ENCODE peak calls at places on chromosomes 12 and 14, in four cellular contexts. W is tibial nerve, B is body of pancreas, C is adrenal gland. N is an unnamed sample. For H3K4me1, the result is how much of the 10 kb centered on the place peaks cover.

GRCh38 chr12:28237423-28237822 is 47.2 kb downstream of the CCDC91 start:
- DNase-seq in W (no peak), B (no peak), C (no peak), N (no peak)

GRCh38 chr12:29012673-29013072 is 136.4 kb upstream of the FAR2 start:
- DNase-seq in W (no peak), B (no peak), C (no peak), N (no peak)

GRCh38 chr12:49674318-49674985 is 32.8 kb downstream of the FMNL3 start:
- DNase-seq in W (no peak), B (no peak), C (no peak), N (no peak)

GRCh38 chr14:99773496-99774203 is 19.6 kb upstream of the EML1 start:
- DNase-seq in W (no peak), B (no peak), C (no peak), N (no peak)

GRCh38 chr12:96886998-96887677 is 19.9 kb upstream of the NEDD1 start:
- DNase-seq in W (no peak), B (peak), C (no peak), N (no peak)

GRCh38 chr12:110234197-110235154 is 46.6 kb upstream of the ATP2A2 start:
- DNase-seq in W (no peak), B (no peak), C (no peak), N (no peak)

GRCh38 chr12:49039421-49040363 is 20.9 kb downstream of the KMT2D start:
- DNase-seq in W (no peak), B (no peak), C (no peak), N (no peak)

GRCh38 chr12:56007892-56008471 is 10.9 kb downstream of the SUOX start:
- DNase-seq in W (no peak), B (no peak), C (peak), N (peak)

GRCh38 chr14:64983439-64984310 is 3.0 kb upstream of the FNTB start:
- DNase-seq in W (no peak), B (peak), C (peak), N (peak)

GRCh38 chr12:51437471-51437870 is 12.8 kb downstream of the SLC4A8 start:
- DNase-seq in W (no peak), B (no peak), C (no peak), N (no peak)

GRCh38 chr12:109875572-109876131 is 4.7 kb downstream of the GLTP start:
- DNase-seq in W (no peak), B (no peak), C (no peak), N (no peak)

GRCh38 chr14:35492569-35493014 is 41.4 kb upstream of the INSM2 start:
- DNase-seq in W (no peak), B (no peak), C (no peak), N (no peak)

GRCh38 chr14:100585448-100586152 is 1.6 kb downstream of the BEGAIN start:
- DNase-seq in W (no peak), B (peak), C (peak), N (peak)

GRCh38 chr12:126936181-126936851 is 1330.7 kb upstream of the TMEM132C start:
- DNase-seq in W (no peak), B (peak), C (peak), N (no peak)

GRCh38 chr14:52369305-52369781 is 55.2 kb downstream of the PTGER2 start:
- DNase-seq in W (no peak), B (no peak), C (no peak), N (no peak)

GRCh38 chr14:100283984-100284881 is 22.0 kb downstream of the SLC25A29 start:
- DNase-seq in W (no peak), B (no peak), C (no peak), N (no peak)

GRCh38 chr12:97283297-97283696 is 179.3 kb upstream of the RMST start:
- DNase-seq in W (no peak), B (no peak), C (no peak), N (no peak)

GRCh38 chr14:34110531-34110930 is 159.7 kb upstream of the EGLN3 start:
- DNase-seq in W (no peak), B (no peak), C (no peak), N (no peak)

GRCh38 chr14:36845346-36846042 is 183.8 kb downstream of the PAX9 start:
- DNase-seq in W (no peak), B (no peak), C (no peak), N (no peak)

GRCh38 chr14:105737504-105738246 is 211.3 kb downstream of the TMEM121 start:
- DNase-seq in W (no peak), B (no peak), C (no peak), N (no peak)

GRCh38 chr14:30751646-30752416 is 122.5 kb upstream of the COCH start:
- DNase-seq in W (no peak), B (no peak), C (no peak), N (no peak)

GRCh38 chr12:95205685-95206084 is 11.6 kb downstream of the FGD6 start:
- DNase-seq in W (no peak), B (peak), C (peak), N (no peak)

GRCh38 chr14:48622980-48623379 is 947.6 kb upstream of the MDGA2 start:
- DNase-seq in W (no peak), B (no peak), C (no peak), N (no peak)

GRCh38 chr14:101225116-101225728 is 321.7 kb upstream of the RTL1 start:
- DNase-seq in W (no peak), B (peak), C (no peak), N (no peak)

GRCh38 chr12:132771126-132771838 is 9.7 kb upstream of the ANKLE2 start:
- DNase-seq in W (no peak), B (no peak), C (no peak), N (peak)

GRCh38 chr12:42756841-42757661 is 167.5 kb upstream of the PRICKLE1 start:
- DNase-seq in W (no peak), B (peak), C (no peak), N (no peak)

GRCh38 chr14:33938131-33938949 is 12.5 kb downstream of the EGLN3 start:
- DNase-seq in W (no peak), B (peak), C (peak), N (no peak)

GRCh38 chr12:70876952-70877351 is 43.6 kb downstream of the PTPRR start:
- DNase-seq in W (no peak), B (no peak), C (no peak), N (no peak)

GRCh38 chr14:75879031-75879430 is 102.8 kb downstream of the TGFB3 start:
- DNase-seq in W (no peak), B (no peak), C (no peak), N (no peak)

GRCh38 chr12:57907281-57907680 is 34.1 kb upstream of the ATP23 start:
- DNase-seq in W (no peak), B (no peak), C (no peak), N (no peak)

GRCh38 chr12:43766291-43766690 is 7.5 kb downstream of the IRAK4 start:
- DNase-seq in W (no peak), B (no peak), C (no peak), N (no peak)

GRCh38 chr12:2052861-2053674 is at the start of gene CACNA1C:
- DNase-seq in W (peak), B (peak), C (peak), N (peak)

GRCh38 chr12:130137141-130138018 is 24.9 kb upstream of the FZD10 start:
- DNase-seq in W (no peak), B (no peak), C (no peak), N (no peak)

GRCh38 chr12:25810683-25811082 is 147.8 kb upstream of the RASSF8 start:
- DNase-seq in W (no peak), B (no peak), C (no peak), N (no peak)

GRCh38 chr14:38723277-38723676 is 379.8 kb downstream of the SEC23A start:
- DNase-seq in W (no peak), B (no peak), C (no peak), N (no peak)

GRCh38 chr14:52877628-52878027 is 73.2 kb downstream of the FERMT2 start:
- DNase-seq in W (no peak), B (no peak), C (no peak), N (no peak)

GRCh38 chr14:35470775-35471174 is 63.2 kb upstream of the INSM2 start:
- DNase-seq in W (no peak), B (no peak), C (no peak), N (no peak)

GRCh38 chr14:77889971-77890442 is 90.1 kb downstream of the ADCK1 start:
- DNase-seq in W (no peak), B (no peak), C (peak), N (no peak)

GRCh38 chr14:69643430-69644200 is 32.2 kb downstream of the SUSD6 start:
- DNase-seq in W (no peak), B (peak), C (peak), N (no peak)

GRCh38 chr12:54439521-54440255 is 20.6 kb upstream of the ITGA5 start:
- DNase-seq in W (no peak), B (no peak), C (peak), N (no peak)

DNA sequence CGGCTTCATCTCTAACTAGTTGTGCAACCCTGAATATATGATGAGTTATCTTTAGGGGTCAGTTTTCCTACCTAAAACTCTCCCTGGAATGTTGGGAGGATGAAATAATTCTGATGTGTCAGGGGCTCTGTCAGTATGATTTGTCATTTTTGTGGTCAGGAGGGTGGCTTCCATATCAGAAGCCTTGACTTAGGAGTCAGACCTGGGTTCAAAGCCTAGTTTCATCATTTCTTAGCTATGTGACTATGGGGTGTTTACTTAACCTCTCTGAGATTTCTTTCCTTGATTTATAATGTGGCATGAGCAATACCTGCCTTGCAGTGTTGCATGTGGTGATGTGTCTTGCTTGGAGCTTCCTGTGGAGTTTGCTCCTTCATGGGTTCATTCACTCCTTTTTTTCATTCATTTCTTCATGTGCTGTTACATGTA is 146.8 kb downstream of the CHST11 start:
- DNase-seq in W (no peak), B (no peak), C (no peak), N (no peak)
- H3K4me1 ChIP-seq in W (under half), B (under half), C (under half), N (under half)

GRCh38 chr14:91381801-91382670 is 35.6 kb downstream of the CCDC88C start:
- DNase-seq in W (no peak), B (no peak), C (no peak), N (no peak)

GRCh38 chr14:91380610-91381371 is 36.8 kb downstream of the CCDC88C start:
- DNase-seq in W (no peak), B (no peak), C (no peak), N (no peak)

GRCh38 chr14:91378945-91379932 is 38.4 kb downstream of the CCDC88C start:
- DNase-seq in W (no peak), B (no peak), C (no peak), N (no peak)

GRCh38 chr14:91377700-91378652 is 39.6 kb downstream of the CCDC88C start:
- DNase-seq in W (no peak), B (no peak), C (no peak), N (no peak)

DNA sequence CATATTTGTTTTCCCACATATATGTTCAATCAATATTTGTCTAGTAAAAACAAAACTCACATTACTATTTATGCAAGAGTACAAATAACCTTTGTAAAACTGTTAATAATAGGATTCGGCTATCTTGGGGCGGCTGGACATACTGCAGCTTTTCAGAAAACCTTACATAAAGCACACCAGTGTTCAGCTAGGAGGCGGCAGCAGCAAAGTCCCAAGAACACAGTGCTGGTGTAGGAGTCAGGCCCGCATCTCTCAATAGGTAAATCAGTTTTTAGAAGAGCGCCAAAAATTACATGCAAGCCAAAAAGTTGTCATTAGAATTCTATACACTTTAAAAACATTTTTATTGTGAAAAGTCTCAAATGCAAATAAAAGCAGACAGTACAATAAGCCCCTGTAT is 37.5 kb downstream of the CCDC88C start:
- DNase-seq in W (no peak), B (no peak), C (no peak), N (no peak)
- H3K4me1 ChIP-seq in W (under half), B (under half), C (under half), N (half or more)

DNA sequence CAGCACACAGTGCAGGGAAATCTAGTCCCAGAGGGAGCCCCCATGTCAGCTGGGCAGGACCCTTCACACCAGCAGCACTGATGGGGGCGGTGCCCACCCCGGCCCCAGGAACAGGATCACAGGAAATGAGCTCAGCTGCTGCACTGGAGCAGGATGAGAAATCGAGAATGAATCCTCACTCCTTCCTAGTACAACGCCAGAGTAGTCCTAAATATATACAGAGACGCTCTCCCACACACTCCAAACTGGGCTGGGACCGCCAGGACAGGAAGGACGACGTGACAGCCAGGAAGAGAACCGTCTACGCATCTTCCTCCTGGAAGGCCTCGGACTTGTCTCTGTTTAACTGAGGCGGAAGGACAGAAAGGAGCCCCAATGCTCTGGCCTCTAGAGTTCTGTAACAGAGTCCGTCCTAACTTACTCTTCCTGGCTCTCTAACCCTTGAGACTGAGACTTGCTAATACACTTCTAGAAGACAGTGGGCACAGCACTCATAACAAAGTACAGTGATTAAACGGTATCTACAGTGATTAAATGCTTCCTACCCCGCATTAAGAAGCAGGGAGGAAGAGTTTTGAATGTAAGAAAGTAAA is 33.4 kb downstream of the CDC42BPB start:
- DNase-seq in W (no peak), B (no peak), C (peak), N (no peak)
- H3K4me1 ChIP-seq in W (under half), B (under half), C (under half), N (under half)

DNA sequence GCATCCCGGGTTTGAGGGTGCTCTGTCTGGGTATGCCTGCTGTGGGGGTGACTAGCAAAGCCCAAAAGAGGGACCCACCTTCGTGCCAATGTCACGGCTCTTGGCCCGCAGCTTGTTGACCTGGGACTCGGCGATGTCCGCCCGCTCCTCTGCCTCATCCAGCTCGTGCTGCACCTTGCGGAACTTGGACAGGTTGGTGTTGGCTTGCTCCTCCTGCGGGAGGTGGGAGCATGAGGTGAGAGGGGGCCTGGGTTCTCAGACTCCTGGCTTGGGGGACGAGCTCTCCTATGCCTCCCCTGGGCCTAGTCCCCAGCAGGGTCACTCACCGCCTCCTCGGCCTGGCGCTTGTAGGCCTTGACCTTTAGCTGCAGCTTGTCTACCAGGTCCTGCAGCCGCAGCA is 5.6 kb upstream of the MYH6 start:
- DNase-seq in W (no peak), B (no peak), C (no peak), N (no peak)
- H3K4me1 ChIP-seq in W (under half), B (under half), C (under half), N (under half)

GRCh38 chr12:578743-579449 is 84.3 kb downstream of the NINJ2 start:
- DNase-seq in W (peak), B (no peak), C (no peak), N (no peak)
- H3K4me1 ChIP-seq in W (under half), B (under half), C (under half), N (under half)